ENCODE peak calls at places on chromosomes 4 and X, in nine cellular contexts. G, M, R, A, Z, B, E, O and I are unnamed samples. For H3K27me3 and H3K4me1, the result is how much of the 10 kb centered on the place peaks cover.

GRCh38 chr4:10305816-10306215 is 151.4 kb downstream of the ZNF518B start:
- DNase-seq in O (no peak), G (no peak), Z (no peak), R (no peak), A (no peak), E (no peak), M (no peak), B (no peak), I (no peak)

GRCh38 chr4:56301181-56302076 is 85.9 kb downstream of the AASDH start:
- DNase-seq in R (peak), M (peak), Z (peak), G (peak), E (peak), O (peak), A (no peak), B (peak), I (peak)

GRCh38 chr4:114599231-114600065 is 841 bp downstream of the UGT8 start:
- DNase-seq in O (peak), B (peak), Z (peak), R (no peak), M (peak), E (peak), G (peak), A (no peak), I (no peak)

GRCh38 chr4:17567267-17567666 is 9.7 kb upstream of the LAP3 start:
- DNase-seq in Z (no peak), G (no peak), R (no peak), M (no peak), O (no peak), E (peak), B (no peak), A (no peak), I (no peak)

GRCh38 chr4:88697113-88697512 is 516 bp downstream of the NAP1L5 start:
- DNase-seq in A (no peak), G (no peak), R (no peak), O (peak), M (no peak), Z (no peak), E (peak), B (peak), I (no peak)

GRCh38 chr4:73599182-73599581 is 21.1 kb downstream of the RASSF6 start:
- DNase-seq in Z (peak), R (no peak), B (peak), G (peak), M (peak), A (no peak), E (peak), O (peak), I (peak)

GRCh38 chr4:7135389-7135746 is 57.0 kb upstream of the SORCS2 start:
- DNase-seq in R (peak), O (peak), A (no peak), G (no peak), M (no peak), E (peak), B (peak), Z (no peak), I (peak)

GRCh38 chrX:36961590-36961989 is 46.6 kb upstream of the FAM47C start:
- DNase-seq in B (no peak), Z (no peak), M (no peak), R (no peak), E (no peak), G (peak), O (no peak), A (no peak), I (no peak)

GRCh38 chr4:68869274-68869773 is 53.5 kb downstream of the UGT2B10 start:
- DNase-seq in G (no peak), A (no peak), O (no peak), B (no peak), R (no peak), M (no peak), Z (no peak), E (no peak), I (no peak)

GRCh38 chr4:55468724-55469123 is 73.0 kb downstream of the TMEM165 start:
- DNase-seq in O (peak), Z (no peak), B (peak), A (no peak), M (no peak), R (no peak), E (peak), G (no peak), I (peak)

GRCh38 chr4:184237612-184238011 is 19.9 kb upstream of the ENPP6 start:
- DNase-seq in M (no peak), R (no peak), B (no peak), Z (no peak), A (no peak), E (no peak), O (no peak), G (no peak), I (no peak)

GRCh38 chrX:49058794-49059193 is at the start of gene CCDC120:
- DNase-seq in O (no peak), G (no peak), A (no peak), E (no peak), R (no peak), B (no peak), M (peak), Z (no peak), I (no peak)

GRCh38 chr4:84159767-84160166 is 339.3 kb downstream of the NKX6-1 start:
- DNase-seq in B (no peak), R (no peak), A (no peak), Z (no peak), E (peak), O (no peak), M (peak), G (peak), I (peak)

GRCh38 chr4:53981573-53981972 is 82.8 kb downstream of the CHIC2 start:
- DNase-seq in R (no peak), B (no peak), M (no peak), A (no peak), E (peak), Z (no peak), O (no peak), G (no peak), I (no peak)

GRCh38 chrX:153216926-153217325 is 37.8 kb downstream of the MAGEA1 start:
- DNase-seq in B (no peak), M (no peak), Z (no peak), O (no peak), R (no peak), A (no peak), G (no peak), E (no peak), I (no peak)

GRCh38 chrX:39152106-39152649 is 350.9 kb downstream of the MID1IP1 start:
- DNase-seq in O (no peak), E (peak), A (peak), R (peak), Z (no peak), M (peak), G (peak), B (no peak), I (peak)

GRCh38 chr4:120517966-120518365 is 404.6 kb downstream of the PRDM5 start:
- DNase-seq in E (peak), B (peak), G (no peak), M (peak), A (no peak), O (peak), Z (peak), R (peak), I (peak)

GRCh38 chr4:12724520-12724919 is 759.6 kb downstream of the RAB28 start:
- DNase-seq in Z (no peak), B (no peak), M (peak), G (peak), O (no peak), E (peak), A (no peak), R (no peak), I (peak)

GRCh38 chr4:169342159-169342865 is 71.6 kb upstream of the SH3RF1 start:
- DNase-seq in G (no peak), E (no peak), O (no peak), R (no peak), Z (no peak), A (no peak), M (no peak), B (no peak), I (no peak)

GRCh38 chrX:131923614-131924250 is 99.4 kb upstream of the STK26 start:
- DNase-seq in E (no peak), B (no peak), G (no peak), R (no peak), Z (peak), A (no peak), O (no peak), M (no peak), I (no peak)

GRCh38 chrX:125532411-125533089 is 212.9 kb downstream of the TEX13C start:
- DNase-seq in B (no peak), G (no peak), E (no peak), R (no peak), Z (no peak), M (no peak), A (no peak), O (no peak), I (no peak)

GRCh38 chrX:30278365-30278764 is 30.8 kb downstream of the NR0B1 start:
- DNase-seq in B (peak), E (no peak), Z (no peak), G (no peak), O (peak), R (no peak), A (no peak), M (no peak), I (peak)

GRCh38 chr4:26866203-26866602 is 5.6 kb downstream of the STIM2 start:
- DNase-seq in G (no peak), O (no peak), M (no peak), B (no peak), A (no peak), E (no peak), R (no peak), Z (no peak), I (no peak)

GRCh38 chr4:72896515-72896914 is 173.0 kb downstream of the COX18 start:
- DNase-seq in R (no peak), M (peak), B (peak), G (no peak), E (peak), A (no peak), Z (no peak), O (peak), I (no peak)

GRCh38 chrX:50167366-50167765 is 33.4 kb downstream of the AKAP4 start:
- DNase-seq in O (no peak), B (no peak), E (no peak), Z (no peak), R (no peak), A (no peak), G (no peak), M (no peak), I (no peak)

GRCh38 chr4:137909910-137910309 is 332.2 kb downstream of the SLC7A11 start:
- DNase-seq in R (no peak), A (no peak), M (peak), O (no peak), E (no peak), B (no peak), G (no peak), Z (no peak), I (peak)

GRCh38 chr4:2283199-2283711 is 21.3 kb upstream of the MXD4 start:
- DNase-seq in M (no peak), E (no peak), G (no peak), B (no peak), A (no peak), O (no peak), Z (no peak), R (no peak), I (no peak)

GRCh38 chr4:106238819-106239420 is 77.1 kb downstream of the TBCK start:
- DNase-seq in G (peak), E (peak), Z (peak), R (peak), O (peak), M (peak), B (peak), A (no peak), I (peak)

GRCh38 chr4:103934178-103934789 is 214.5 kb upstream of the TACR3 start:
- DNase-seq in B (peak), G (peak), M (peak), E (peak), R (peak), O (peak), A (no peak), Z (no peak), I (peak)

GRCh38 chr4:87321888-87322287 is 794 bp downstream of the HSD17B13 start:
- DNase-seq in G (no peak), R (no peak), Z (no peak), E (no peak), O (no peak), M (no peak), A (no peak), B (peak), I (no peak)

GRCh38 chr4:87529187-87529586 is at the start of gene SPARCL1:
- DNase-seq in G (peak), R (peak), M (peak), A (peak), Z (no peak), O (no peak), E (peak), B (peak), I (peak)

GRCh38 chr4:89324671-89325070 is 17.1 kb upstream of the GPRIN3 start:
- DNase-seq in A (no peak), B (no peak), G (no peak), O (peak), E (peak), R (peak), M (no peak), Z (no peak), I (peak)

GRCh38 chrX:118562574-118563164 is 67.1 kb downstream of the DOCK11 start:
- DNase-seq in M (no peak), A (no peak), R (no peak), E (no peak), G (no peak), Z (no peak), O (no peak), B (no peak), I (no peak)

GRCh38 chr4:141046255-141046654 is 87.0 kb downstream of the RNF150 start:
- DNase-seq in E (peak), O (peak), A (no peak), M (peak), B (peak), R (peak), Z (no peak), G (no peak), I (no peak)

GRCh38 chr4:188989371-188989770 is 850.1 kb downstream of the TRIML1 start:
- DNase-seq in A (no peak), E (no peak), Z (no peak), O (no peak), M (peak), G (no peak), R (no peak), B (no peak), I (no peak)

GRCh38 chr4:153789741-153790651 is 1.1 kb upstream of the SFRP2 start:
- DNase-seq in R (no peak), E (no peak), A (no peak), B (peak), M (no peak), O (no peak), Z (no peak), G (peak), I (no peak)
- H3K27me3 ChIP-seq in R (half or more), E (under half), A (under half), B (under half), M (half or more), O (half or more), Z (under half), G (under half), I (half or more)

GRCh38 chr4:3829211-3829953 is 63.2 kb downstream of the ADRA2C start:
- DNase-seq in A (peak), M (no peak), B (no peak), R (no peak), G (no peak), O (no peak), E (no peak), Z (no peak), I (no peak)

GRCh38 chr4:3830774-3831528 is 64.8 kb downstream of the ADRA2C start:
- DNase-seq in E (no peak), R (no peak), B (no peak), Z (no peak), O (no peak), G (no peak), M (no peak), A (peak), I (no peak)

GRCh38 chr4:3828546-3828945 is 62.4 kb downstream of the ADRA2C start:
- DNase-seq in G (no peak), R (no peak), E (no peak), M (no peak), A (peak), O (no peak), Z (no peak), B (no peak), I (no peak)

GRCh38 chr4:3831529-3832150 is 65.5 kb downstream of the ADRA2C start:
- DNase-seq in M (no peak), E (no peak), A (peak), B (no peak), R (no peak), G (no peak), O (no peak), Z (no peak), I (no peak)

GRCh38 chr4:3829954-3830773 is 64.0 kb downstream of the ADRA2C start:
- DNase-seq in G (peak), Z (no peak), R (no peak), O (no peak), A (peak), M (no peak), E (no peak), B (no peak), I (no peak)
- H3K4me1 ChIP-seq in G (under half), Z (under half), R (under half), O (under half), A (under half), M (under half), E (under half), B (under half), I (under half)

DNA sequence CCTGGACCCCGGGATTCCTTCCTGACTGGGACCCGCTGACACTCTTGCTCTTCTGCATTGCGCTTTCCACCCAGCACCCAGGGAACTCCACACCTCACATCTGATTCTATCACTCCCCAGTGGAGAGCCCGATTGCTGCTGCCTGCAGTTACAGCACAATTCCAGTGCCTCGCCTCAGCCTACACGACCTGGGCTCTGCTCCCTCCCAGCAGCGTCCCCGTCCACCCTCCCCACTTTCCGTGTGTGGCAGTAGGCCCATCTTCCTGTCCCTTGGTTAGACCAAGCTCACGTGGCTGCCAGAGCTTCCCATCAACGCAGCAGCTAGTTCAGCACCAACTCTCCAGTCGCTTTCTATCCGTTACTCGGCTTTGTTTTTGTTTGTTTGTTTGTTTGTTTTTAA is 66.6 kb upstream of the SORBS2 start:
- DNase-seq in E (no peak), A (no peak), M (no peak), B (no peak), O (no peak), Z (no peak), G (no peak), R (no peak), I (no peak)
- H3K27me3 ChIP-seq in E (under half), A (under half), M (under half), B (under half), O (under half), Z (under half), G (under half), R (under half), I (under half)

GRCh38 chr4:152808670-152809069 is 28.9 kb downstream of the ARFIP1 start:
- DNase-seq in M (no peak), G (no peak), A (no peak), Z (no peak), B (no peak), O (no peak), E (no peak), R (no peak), I (no peak)

GRCh38 chr4:152805071-152805650 is 25.4 kb downstream of the ARFIP1 start:
- DNase-seq in A (no peak), Z (no peak), O (no peak), E (no peak), R (no peak), G (no peak), M (no peak), B (no peak), I (no peak)

GRCh38 chr4:152805818-152806217 is 26.1 kb downstream of the ARFIP1 start:
- DNase-seq in Z (peak), O (no peak), E (peak), A (no peak), M (no peak), R (no peak), B (no peak), G (no peak), I (no peak)

GRCh38 chr4:152807294-152807829 is 27.6 kb downstream of the ARFIP1 start:
- DNase-seq in G (no peak), B (peak), E (peak), Z (no peak), R (no peak), M (no peak), O (peak), A (no peak), I (peak)

GRCh38 chr4:152806492-152807125 is 26.9 kb downstream of the ARFIP1 start:
- DNase-seq in M (no peak), A (no peak), R (no peak), G (no peak), E (peak), Z (no peak), O (no peak), B (peak), I (no peak)
- H3K4me1 ChIP-seq in M (under half), A (under half), R (under half), G (under half), E (under half), Z (under half), O (under half), B (under half), I (under half)

GRCh38 chr4:4914965-4915845 is 55.7 kb downstream of the MSX1 start:
- DNase-seq in M (no peak), R (no peak), O (no peak), B (no peak), E (no peak), Z (no peak), A (no peak), G (no peak), I (no peak)
- H3K27me3 ChIP-seq in M (under half), R (under half), O (under half), B (under half), E (under half), Z (under half), A (under half), G (under half), I (under half)

GRCh38 chrX:68843992-68844391 is 15.2 kb downstream of the EFNB1 start:
- DNase-seq in Z (no peak), O (no peak), B (no peak), R (no peak), M (no peak), E (no peak), G (no peak), A (no peak), I (no peak)

GRCh38 chrX:68841251-68842049 is 12.6 kb downstream of the EFNB1 start:
- DNase-seq in E (no peak), M (no peak), O (no peak), B (no peak), G (no peak), R (no peak), A (no peak), Z (no peak), I (no peak)

GRCh38 chrX:68842351-68842750 is 13.5 kb downstream of the EFNB1 start:
- DNase-seq in R (no peak), Z (no peak), A (no peak), E (no peak), G (no peak), M (no peak), O (no peak), B (no peak), I (no peak)

GRCh38 chrX:68840256-68840655 is 11.4 kb downstream of the EFNB1 start:
- DNase-seq in E (no peak), A (no peak), G (no peak), M (no peak), R (no peak), Z (no peak), B (no peak), O (no peak), I (no peak)

GRCh38 chrX:68842781-68843581 is 14.2 kb downstream of the EFNB1 start:
- DNase-seq in G (no peak), M (no peak), R (no peak), A (no peak), Z (no peak), B (peak), E (peak), O (peak), I (peak)
- H3K4me1 ChIP-seq in G (under half), M (under half), R (under half), A (under half), Z (under half), B (under half), E (under half), O (under half), I (under half)

DNA sequence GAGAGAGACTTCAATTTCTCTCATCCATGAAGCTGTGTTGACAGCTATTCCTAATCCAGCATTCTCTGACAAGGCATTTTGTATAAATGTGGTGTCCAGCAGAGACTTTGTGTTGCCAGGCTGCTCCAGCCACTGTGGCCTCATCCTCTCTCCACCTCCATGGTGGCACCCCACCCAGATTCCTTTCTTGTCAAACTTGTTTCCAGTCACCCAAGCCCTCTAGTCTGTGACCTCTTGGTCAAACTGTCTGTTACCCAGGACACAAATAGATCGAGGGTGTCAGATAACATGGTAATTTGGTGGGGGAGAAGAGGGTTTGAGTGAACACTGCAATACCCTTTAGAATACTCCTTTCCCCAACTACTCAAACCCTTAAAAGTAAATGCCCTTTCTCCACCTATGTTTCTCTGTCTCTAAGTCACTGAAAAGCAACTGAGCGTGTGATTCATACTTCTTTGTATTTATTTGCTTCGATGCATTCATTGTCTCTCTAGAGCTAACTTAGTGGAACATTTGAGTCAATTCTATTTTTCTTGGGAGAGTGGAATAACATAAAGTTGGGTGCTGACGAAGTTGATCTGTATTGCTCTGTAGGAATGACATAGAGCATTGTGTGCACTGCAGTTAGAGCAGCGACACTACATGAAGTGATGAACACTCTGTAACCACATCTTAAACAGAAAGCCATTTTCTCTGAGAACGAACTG is 13.7 kb downstream of the PITX2 start:
- DNase-seq in O (no peak), A (no peak), B (no peak), G (peak), Z (peak), E (no peak), R (no peak), M (no peak), I (no peak)
- H3K27me3 ChIP-seq in O (half or more), A (under half), B (under half), G (under half), Z (under half), E (under half), R (half or more), M (under half), I (under half)